ENCODE peak calls at places on chromosomes 7 and 10, in six cellular contexts. J is activated T-cell treated with anti-CD3 and anti-CD28 coated beads, Interleukin-2, amount 50 U/mL, for 72 hours; O is ELR; S is T-helper 1 cell; F is astrocyte of the hippocampus; M is astrocyte of the spinal cord. G is an unnamed sample.

GRCh38 chr7:155683098-155683497 is 38.6 kb downstream of the RBM33 start:
- DNase-seq in F (no peak), O (no peak), J (no peak), M (no peak), S (no peak), G (no peak)

GRCh38 chr7:83976302-83976701 is 218.3 kb downstream of the SEMA3A start:
- DNase-seq in S (no peak), O (peak; percentile 56), F (peak; percentile 48), M (peak; percentile 48), J (no peak), G (peak; percentile 15)

GRCh38 chr7:77217474-77218185 is 18.0 kb upstream of the FGL2 start:
- DNase-seq in F (no peak), O (peak; percentile 55), J (no peak), S (no peak), M (no peak), G (no peak)

GRCh38 chr7:92634125-92634710 is 44.0 kb upstream of the FAM133B start:
- DNase-seq in M (no peak), O (no peak), F (no peak), S (no peak), J (no peak), G (no peak)

GRCh38 chr7:12715372-12716133 is 28.1 kb downstream of the ARL4A start:
- DNase-seq in F (peak; percentile 93), J (peak; percentile 41), S (no peak), M (peak; percentile 99), O (peak; percentile 85), G (no peak)

GRCh38 chr7:139328375-139328774 is 12.8 kb upstream of the FMC1 start:
- DNase-seq in O (peak; percentile 85), M (peak; percentile 58), J (no peak), S (no peak), F (peak; percentile 30), G (no peak)

GRCh38 chr7:128120116-128120515 is 88.9 kb upstream of the LRRC4 start:
- DNase-seq in M (no peak), S (no peak), F (no peak), O (no peak), J (no peak), G (no peak)

GRCh38 chr10:105800626-105801025 is 1159.5 kb downstream of the SORCS3 start:
- DNase-seq in M (peak; percentile 56), J (no peak), O (no peak), S (no peak), F (peak; percentile 67), G (no peak)

GRCh38 chr10:78255796-78256638 is 222.4 kb downstream of the RPS24 start:
- DNase-seq in J (no peak), O (peak; percentile 100), F (peak; percentile 96), M (peak; percentile 95), S (no peak), G (no peak)

GRCh38 chr10:11407939-11408338 is 203.5 kb downstream of the USP6NL start:
- DNase-seq in F (no peak), S (no peak), J (no peak), M (no peak), O (no peak), G (no peak)

GRCh38 chr7:375491-375821 is 85.5 kb downstream of the FOXL3 start:
- DNase-seq in J (no peak), S (no peak), O (no peak), F (no peak), M (no peak), G (no peak)

GRCh38 chr7:157995815-157996214 is 591.8 kb downstream of the PTPRN2 start:
- DNase-seq in M (no peak), F (no peak), J (no peak), S (no peak), O (no peak), G (no peak)

GRCh38 chr7:99314504-99314903 is 11.2 kb upstream of the ARPC1A start:
- DNase-seq in F (no peak), M (no peak), O (no peak), S (no peak), J (peak; percentile 59), G (no peak)

GRCh38 chr7:143487566-143487965 is 9.9 kb downstream of the TAS2R41 start:
- DNase-seq in O (peak; percentile 46), M (no peak), S (no peak), F (no peak), J (no peak), G (no peak)

GRCh38 chr10:76547352-76547972 is 1090.1 kb downstream of the KCNMA1 start:
- DNase-seq in M (peak; percentile 80), J (peak; percentile 64), F (peak; percentile 88), S (no peak), O (peak; percentile 89), G (peak; percentile 45)

GRCh38 chr7:7569615-7570014 is 2.9 kb downstream of the MIOS start:
- DNase-seq in J (no peak), M (no peak), O (no peak), F (no peak), S (no peak), G (no peak)

GRCh38 chr10:103493362-103493871 is at the start of gene NEURL1:
- DNase-seq in O (peak; percentile 27), F (no peak), J (peak; percentile 29), S (no peak), M (no peak), G (peak; percentile 44)

GRCh38 chr10:119315128-119316001 is 108.0 kb downstream of the GRK5 start:
- DNase-seq in O (peak; percentile 95), S (no peak), J (peak; percentile 89), F (peak; percentile 96), M (peak; percentile 97), G (peak; percentile 75)